ENCODE peak calls at places on chromosomes 16 and 17, in four cellular contexts. One of them, this sample, is unnamed.

GRCh38 chr16:20997147-20997546 is 96.6 kb downstream of the LYRM1 start:
- DNase-seq in WTC11: no peak
- DNase-seq in left ventricle myocardium superior: no peak
- DNase-seq in AG04450: no peak
- DNase-seq in this sample: no peak

GRCh38 chr16:49052846-49053245 is 228.8 kb downstream of the CBLN1 start:
- DNase-seq in AG04450: no peak
- DNase-seq in WTC11: no peak
- DNase-seq in left ventricle myocardium superior: no peak
- DNase-seq in this sample: no peak

GRCh38 chr16:15979801-15980200 is 30.4 kb downstream of the ABCC1 start:
- DNase-seq in left ventricle myocardium superior: no peak
- DNase-seq in AG04450: no peak
- DNase-seq in WTC11: no peak
- DNase-seq in this sample: no peak

GRCh38 chr17:63985387-63986140 is 12.6 kb upstream of the PRR29 start:
- DNase-seq in left ventricle myocardium superior: no peak
- DNase-seq in AG04450: no peak
- DNase-seq in WTC11: peak
- DNase-seq in this sample: no peak

GRCh38 chr17:63041722-63042121 is 75.7 kb downstream of the TANC2 start:
- DNase-seq in AG04450: no peak
- DNase-seq in left ventricle myocardium superior: no peak
- DNase-seq in WTC11: no peak
- DNase-seq in this sample: no peak

GRCh38 chr17:77323413-77324171 is 182.8 kb downstream of the SEC14L1 start:
- DNase-seq in AG04450: no peak
- DNase-seq in WTC11: peak
- DNase-seq in left ventricle myocardium superior: peak
- DNase-seq in this sample: no peak

GRCh38 chr17:10735821-10736220 is 6.0 kb upstream of the TMEM220 start:
- DNase-seq in WTC11: no peak
- DNase-seq in left ventricle myocardium superior: no peak
- DNase-seq in AG04450: no peak
- DNase-seq in this sample: no peak

GRCh38 chr16:66511615-66512500 is 38.1 kb downstream of the TK2 start:
- DNase-seq in WTC11: peak
- DNase-seq in left ventricle myocardium superior: peak
- DNase-seq in AG04450: peak
- DNase-seq in this sample: no peak

GRCh38 chr16:75198135-75198600 is 8.8 kb downstream of the CTRB2 start:
- DNase-seq in AG04450: peak
- DNase-seq in WTC11: no peak
- DNase-seq in left ventricle myocardium superior: no peak
- DNase-seq in this sample: no peak

GRCh38 chr16:48444574-48444973 is 59.4 kb upstream of the SIAH1 start:
- DNase-seq in AG04450: peak
- DNase-seq in WTC11: no peak
- DNase-seq in left ventricle myocardium superior: peak
- DNase-seq in this sample: no peak

GRCh38 chr17:78013683-78014467 is 55.4 kb downstream of the TNRC6C start:
- DNase-seq in left ventricle myocardium superior: no peak
- DNase-seq in AG04450: peak
- DNase-seq in WTC11: peak
- DNase-seq in this sample: peak

GRCh38 chr16:83344014-83344413 is 463.8 kb upstream of the HSBP1 start:
- DNase-seq in AG04450: peak
- DNase-seq in WTC11: no peak
- DNase-seq in left ventricle myocardium superior: no peak
- DNase-seq in this sample: no peak

GRCh38 chr16:72646615-72647014 is 401.3 kb downstream of the ZFHX3 start:
- DNase-seq in left ventricle myocardium superior: no peak
- DNase-seq in AG04450: no peak
- DNase-seq in WTC11: no peak
- DNase-seq in this sample: no peak

This sample was measured in activated effector memory CD4-positive, alpha-beta T cell treated with Interleukin-2 at 50 U/mL for 16 hours.